ENCODE peak calls at places on chromosomes 3 and 15, in eight cellular contexts. D is HCT116, C is mesendoderm, G is A549, Z is stomach, H is fibroblast of lung, T is cardiac fibroblast, Y is BE2C. K is an unnamed sample.

GRCh38 chr15:73760777-73761329 is 7.7 kb upstream of the INSYN1 start:
- DNase-seq in C (no peak), G (no peak), Z (no peak), D (no peak), Y (no peak), H (no peak), T (no peak), K (no peak)

GRCh38 chr15:46442196-46442595 is 807.4 kb downstream of the SQOR start:
- DNase-seq in T (no peak), Z (no peak), H (peak; percentile 1), Y (no peak), D (no peak), C (no peak), G (no peak), K (peak; percentile 31)

GRCh38 chr3:45026957-45027356 is 854 bp downstream of the CLEC3B start:
- DNase-seq in H (peak; percentile 49), T (peak; percentile 79), Z (no peak), Y (no peak), D (no peak), C (peak; percentile 93), G (no peak), K (peak; percentile 95)

GRCh38 chr15:68154923-68155559 is 50.1 kb downstream of the CALML4 start:
- DNase-seq in Y (peak; percentile 55), T (peak; percentile 79), H (peak; percentile 82), D (peak; percentile 27), G (peak; percentile 39), C (peak; percentile 66), Z (peak; percentile 37), K (peak; percentile 82)

GRCh38 chr15:48936666-48937065 is 27.1 kb downstream of the SHC4 start:
- DNase-seq in T (peak; percentile 67), D (no peak), Z (no peak), C (no peak), G (no peak), H (peak; percentile 14), Y (no peak), K (peak; percentile 89)

GRCh38 chr3:79297242-79297641 is 470.6 kb downstream of the ROBO1 start:
- DNase-seq in D (no peak), G (no peak), Y (no peak), T (peak; percentile 95), Z (no peak), H (peak; percentile 96), C (no peak), K (peak; percentile 90)

GRCh38 chr3:10688126-10688525 is 127.9 kb upstream of the SLC6A11 start:
- DNase-seq in H (no peak), T (no peak), D (no peak), Z (no peak), C (peak; percentile 43), Y (no peak), G (no peak), K (no peak)

GRCh38 chr3:136351905-136352304 is 101.8 kb downstream of the PCCB start:
- DNase-seq in Z (no peak), D (no peak), H (no peak), T (peak; percentile 12), Y (no peak), G (no peak), C (no peak), K (no peak)

GRCh38 chr3:52346623-52347530 is 30.8 kb downstream of the DNAH1 start:
- DNase-seq in Y (no peak), D (no peak), C (no peak), H (peak; percentile 81), T (peak; percentile 58), G (no peak), Z (no peak), K (peak; percentile 75)

GRCh38 chr15:68797157-68797556 is 23.5 kb downstream of the ANP32A start:
- DNase-seq in G (no peak), T (no peak), Y (no peak), C (no peak), D (no peak), Z (no peak), H (peak; percentile 36), K (peak; percentile 43)

GRCh38 chr3:38618343-38618742 is 31.1 kb downstream of the SCN5A start:
- DNase-seq in T (no peak), G (no peak), C (no peak), Z (no peak), H (no peak), D (no peak), Y (no peak), K (no peak)

GRCh38 chr15:92666780-92667179 is 11.2 kb upstream of the FAM174B start:
- DNase-seq in Z (peak; percentile 48), H (peak; percentile 39), Y (no peak), T (no peak), G (peak; percentile 32), C (no peak), D (no peak), K (no peak)

GRCh38 chr3:5140230-5140621 is 18.1 kb downstream of the ARL8B start:
- DNase-seq in D (no peak), G (no peak), T (no peak), C (no peak), Y (no peak), H (no peak), Z (no peak), K (no peak)

DNA sequence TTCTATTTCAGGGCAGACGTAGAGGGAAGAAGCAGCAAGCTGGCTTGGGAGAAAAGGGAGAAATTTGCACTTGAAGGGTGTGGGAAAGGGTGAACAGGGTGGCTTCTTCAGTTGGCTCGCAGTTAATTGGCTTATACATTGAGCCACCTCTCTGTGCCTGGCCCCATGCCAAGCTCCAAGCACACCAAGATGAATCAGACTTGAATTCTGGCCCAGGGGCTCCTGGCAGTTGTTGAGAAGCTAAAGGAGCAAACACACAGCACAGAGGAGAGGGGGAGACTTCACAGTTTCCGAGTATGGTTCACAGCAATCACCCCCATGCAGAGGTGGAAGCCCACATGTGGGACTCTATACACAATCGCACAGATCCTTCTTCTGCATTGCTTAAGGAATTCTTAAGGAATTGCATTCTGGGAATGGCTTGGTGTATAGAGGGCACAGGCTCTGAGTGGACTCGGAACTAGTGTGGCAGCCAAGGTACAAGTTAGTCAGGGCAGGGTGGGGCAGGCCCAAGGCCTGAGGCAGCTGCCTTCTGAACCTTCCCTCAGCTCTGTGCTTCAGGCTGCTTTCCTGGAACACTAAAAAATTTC is 1.5 kb downstream of the ARL6IP5 start:
- DNase-seq in C (no peak), Z (peak; percentile 92), D (peak; percentile 72), T (peak; percentile 97), Y (peak; percentile 89), G (peak; percentile 36), H (peak; percentile 98), K (peak; percentile 94)
- H3K4me3 ChIP-seq in C (no peak overlapping the region), Z (peak overlapping the region; percentile 94), D (peak overlapping the region; percentile 84), T (peak overlapping the region; percentile 75), Y (peak overlapping the region; percentile 89), G (peak overlapping the region; percentile 62), H (peak overlapping the region; percentile 87), K (peak overlapping the region; percentile 93)

GRCh38 chr3:195032955-195033354 is 238.0 kb downstream of the XXYLT1 start:
- DNase-seq in Y (no peak), T (no peak), H (no peak), Z (no peak), D (no peak), C (no peak), G (no peak), K (no peak)

GRCh38 chr3:195033531-195034091 is 237.3 kb downstream of the XXYLT1 start:
- DNase-seq in G (peak; percentile 16), H (no peak), Y (no peak), T (no peak), Z (peak; percentile 80), C (peak; percentile 69), D (peak; percentile 12), K (no peak)

GRCh38 chr3:195031574-195032003 is 239.4 kb downstream of the XXYLT1 start:
- DNase-seq in G (no peak), Y (no peak), C (peak; percentile 61), D (no peak), T (no peak), H (no peak), Z (no peak), K (no peak)

GRCh38 chr3:195030791-195031321 is 240.1 kb downstream of the XXYLT1 start:
- DNase-seq in Y (peak; percentile 49), G (peak; percentile 14), C (no peak), Z (no peak), T (no peak), H (no peak), D (no peak), K (no peak)

DNA sequence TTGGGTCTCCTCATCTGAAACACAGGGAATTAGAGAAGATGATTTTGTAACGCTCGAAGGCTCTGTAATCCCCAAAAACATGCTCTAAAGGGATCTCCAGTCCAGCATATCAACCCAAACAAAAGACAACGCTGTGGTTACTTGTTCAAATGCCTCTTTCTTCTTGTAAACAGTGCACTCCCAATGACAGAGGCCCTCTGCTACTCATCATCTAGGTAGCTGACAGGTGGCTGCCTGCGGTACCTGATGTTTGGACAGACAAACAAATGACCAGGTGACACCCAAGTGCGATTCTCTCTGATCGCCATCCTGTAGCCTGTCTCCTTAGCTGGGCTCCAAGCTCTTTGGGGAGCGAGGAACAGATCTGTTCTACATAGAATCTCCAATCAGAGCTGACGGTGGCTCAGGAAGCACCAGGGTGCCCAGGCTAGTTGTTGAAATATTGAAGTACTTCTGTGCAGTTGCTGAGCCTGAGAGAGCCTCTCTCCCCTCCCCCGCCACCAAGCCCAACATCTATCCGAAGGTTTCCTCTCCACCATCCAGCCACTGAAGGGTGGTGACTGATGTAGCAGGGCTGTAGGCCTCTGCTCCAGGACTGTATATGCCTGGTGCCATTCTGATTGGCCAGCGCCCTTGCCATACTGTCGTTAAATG is 238.7 kb downstream of the XXYLT1 start:
- DNase-seq in Z (no peak), G (no peak), T (no peak), H (no peak), C (no peak), D (no peak), Y (no peak), K (no peak)
- H3K4me3 ChIP-seq in Z (no peak overlapping the region), G (no peak overlapping the region), T (no peak overlapping the region), H (no peak overlapping the region), C (no peak overlapping the region), D (no peak overlapping the region), Y (no peak overlapping the region), K (no peak overlapping the region)

DNA sequence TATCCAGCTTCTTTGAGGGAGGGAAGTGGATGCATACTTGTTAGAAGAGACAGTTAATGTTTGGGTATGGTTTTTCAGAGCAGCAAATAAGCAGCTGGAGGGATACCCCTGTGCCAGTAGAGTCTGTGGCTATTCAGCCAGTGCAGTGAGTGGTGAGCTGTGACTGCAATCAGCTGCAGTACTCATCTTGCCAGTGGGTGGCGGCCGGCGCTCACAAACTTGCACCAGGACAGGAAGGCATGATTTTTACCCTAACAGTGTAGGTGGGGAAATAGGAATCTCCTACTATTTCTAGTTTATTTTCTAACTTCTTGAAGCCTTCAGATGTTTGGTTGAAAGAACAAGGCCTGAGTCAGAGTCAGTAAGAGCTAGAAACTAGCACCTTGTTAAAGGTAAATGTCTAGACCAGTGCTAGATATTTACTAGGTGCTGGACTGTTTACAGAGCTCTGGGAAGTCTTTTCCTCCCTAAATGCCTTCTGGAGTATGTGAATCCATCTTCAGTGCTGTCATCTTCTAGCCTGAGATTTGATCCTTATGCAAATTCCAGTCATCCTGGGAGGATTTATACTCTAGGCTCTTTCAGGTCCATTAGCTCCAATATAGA is 23.6 kb downstream of the TIMP4 start:
- DNase-seq in C (peak; percentile 70), D (peak; percentile 34), Y (peak; percentile 68), Z (peak; percentile 81), G (peak; percentile 64), H (peak; percentile 74), T (peak; percentile 74), K (peak; percentile 82)
- H3K4me3 ChIP-seq in C (no peak overlapping the region), D (no peak overlapping the region), Y (no peak overlapping the region), Z (no peak overlapping the region), G (no peak overlapping the region), H (no peak overlapping the region), T (no peak overlapping the region), K (no peak overlapping the region)

DNA sequence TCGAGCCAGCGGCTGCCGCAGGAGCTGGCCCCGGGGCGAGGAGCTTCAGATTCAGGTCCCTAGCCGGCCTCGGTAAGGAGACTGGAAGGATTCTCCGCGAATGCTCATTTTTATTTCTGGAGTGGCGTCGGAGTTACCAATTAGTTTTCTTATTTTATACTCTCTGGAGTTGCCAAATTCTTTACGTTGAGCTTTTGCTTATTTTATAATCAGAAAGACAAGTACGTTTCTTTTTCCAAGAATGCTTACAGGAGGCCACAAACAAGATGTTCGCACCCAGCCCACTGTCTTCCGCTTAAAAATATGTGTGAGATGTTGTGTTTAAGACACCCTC is 453 bp upstream of the GPR156 start:
- DNase-seq in G (no peak), D (no peak), Z (no peak), H (no peak), C (no peak), Y (no peak), T (no peak), K (no peak)
- H3K4me3 ChIP-seq in G (peak overlapping the region; percentile 64), D (no peak overlapping the region), Z (peak overlapping the region; percentile 50), H (peak overlapping the region; percentile 56), C (no peak overlapping the region), Y (peak overlapping the region; percentile 14), T (peak overlapping the region; percentile 51), K (peak overlapping the region; percentile 77)

K was measured in GM23248.